ENCODE peak calls at places on chromosomes 16 and 17, in eight cellular contexts. F is progenitor cell of endocrine pancreas, V is cardiac fibroblast, N is testis, O is GM23338, A is breast epithelium, S is HFF-Myc, X is PC-9. U is an unnamed sample.
A peak's percentile ranks its signal among the peaks of the same experiment; 100 is the strongest.

GRCh38 chr16:19980866-19981265 is 92.8 kb downstream of the GPR139 start:
- DNase-seq in F (no peak), S (no peak), V (peak; percentile 2), X (no peak), N (peak; percentile 28), O (peak; percentile 77), A (no peak), U (peak; percentile 38)

GRCh38 chr16:78689031-78689430 is 589.6 kb downstream of the WWOX start:
- DNase-seq in V (peak; percentile 59), A (no peak), X (no peak), O (no peak), F (no peak), N (no peak), S (no peak), U (no peak)

GRCh38 chr16:58102665-58103427 is 26.3 kb downstream of the CFAP20 start:
- DNase-seq in F (no peak), O (no peak), V (no peak), N (no peak), A (no peak), S (no peak), X (no peak), U (peak; percentile 12)

GRCh38 chr17:66965801-66966528 is 1.5 kb downstream of the CACNG4 start:
- DNase-seq in A (no peak), F (no peak), N (no peak), O (peak; percentile 71), V (no peak), S (no peak), X (peak; percentile 28), U (no peak)

GRCh38 chr17:550041-550398 is 164.6 kb downstream of the VPS53 start:
- DNase-seq in X (no peak), V (peak; percentile 33), N (no peak), S (no peak), O (no peak), F (no peak), A (no peak), U (no peak)

GRCh38 chr17:38925263-38925995 is at the start of gene LASP1NB:
- DNase-seq in O (peak; percentile 85), X (no peak), F (no peak), V (peak; percentile 49), N (peak; percentile 26), A (no peak), S (no peak), U (no peak)

GRCh38 chr16:84027607-84028006 is 15.0 kb downstream of the SLC38A8 start:
- DNase-seq in N (no peak), V (no peak), X (no peak), F (no peak), S (no peak), O (no peak), A (no peak), U (no peak)

GRCh38 chr17:72422505-72423285 is 301.9 kb downstream of the SOX9 start:
- DNase-seq in N (no peak), S (peak; percentile 84), A (peak; percentile 82), F (no peak), V (peak; percentile 88), O (no peak), X (peak; percentile 93), U (peak; percentile 95)

GRCh38 chr16:14121135-14121534 is 50.0 kb downstream of the MRTFB start:
- DNase-seq in N (no peak), V (no peak), O (no peak), S (no peak), A (no peak), X (no peak), F (no peak), U (no peak)

GRCh38 chr17:47257651-47258339 is 4.2 kb downstream of the ITGB3 start:
- DNase-seq in X (no peak), A (no peak), S (no peak), F (no peak), O (no peak), N (no peak), V (peak; percentile 77), U (no peak)

GRCh38 chr17:51056813-51057510 is 63.7 kb downstream of the SPAG9 start:
- DNase-seq in O (peak; percentile 80), N (peak; percentile 50), A (no peak), V (peak; percentile 87), F (no peak), S (peak; percentile 47), X (peak; percentile 23), U (peak; percentile 77)

GRCh38 chr17:29585080-29585751 is 4.2 kb downstream of the GIT1 start:
- DNase-seq in A (no peak), N (no peak), X (no peak), S (no peak), O (peak; percentile 41), V (peak; percentile 37), F (no peak), U (no peak)

GRCh38 chr17:78643326-78643725 is 66.1 kb upstream of the DNAH17 start:
- DNase-seq in F (no peak), V (no peak), X (no peak), A (no peak), S (no peak), O (no peak), N (no peak), U (no peak)

GRCh38 chr17:45234641-45235040 is 13.0 kb downstream of the FMNL1 start:
- DNase-seq in S (no peak), N (no peak), F (no peak), A (no peak), X (no peak), V (no peak), O (peak; percentile 90), U (peak; percentile 64)
- TF ChIP-seq CTCF in S (peak; percentile 44), N (no peak), F (peak; percentile 60), A (no peak), X (no peak), V (peak; percentile 16), O (peak; percentile 67), U (peak; percentile 58)

GRCh38 chr17:80122026-80122575 is 20.7 kb downstream of the GAA start:
- DNase-seq in X (no peak), A (no peak), V (no peak), O (no peak), S (no peak), F (no peak), N (peak; percentile 7), U (no peak)
- TF ChIP-seq CTCF in X (no peak), A (no peak), V (no peak), O (no peak), S (no peak), F (no peak), N (no peak), U (no peak)

GRCh38 chr16:9225527-9226316 is 134.3 kb downstream of the HAPSTR1 start:
- DNase-seq in A (no peak), V (no peak), O (peak; percentile 78), S (no peak), X (no peak), N (no peak), F (no peak), U (peak; percentile 28)
- TF ChIP-seq CTCF in A (no peak), V (no peak), O (peak; percentile 70), S (peak; percentile 40), X (peak; percentile 49), N (no peak), F (peak; percentile 55), U (peak; percentile 48)

GRCh38 chr17:17681744-17682292 is 560 bp downstream of the RAI1 start:
- DNase-seq in X (peak; percentile 22), V (no peak), O (no peak), A (no peak), N (peak; percentile 54), S (no peak), F (no peak), U (peak; percentile 61)
- TF ChIP-seq CTCF in X (no peak), V (no peak), O (no peak), A (no peak), N (no peak), S (no peak), F (no peak), U (peak; percentile 12)

DNA sequence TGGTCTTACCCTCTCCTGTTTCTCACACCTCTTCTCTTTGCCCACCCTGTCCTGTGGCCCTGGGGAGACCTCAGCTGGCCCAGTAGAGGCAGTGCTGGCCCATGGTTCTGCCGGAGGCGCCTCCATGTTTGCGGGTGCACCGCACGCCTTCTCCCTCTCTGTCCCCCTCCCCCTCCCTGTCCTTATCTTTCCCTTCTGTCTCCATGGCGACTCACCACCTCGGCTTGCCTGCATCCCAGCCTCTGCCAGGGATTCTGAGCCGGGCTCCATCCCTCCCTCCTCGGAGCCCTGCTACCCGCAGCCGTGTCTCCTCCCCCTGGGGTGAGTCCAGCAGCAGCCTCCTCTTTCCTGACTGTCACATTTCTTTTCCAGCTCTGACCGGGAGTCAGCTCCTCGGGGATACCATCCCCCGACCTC is at the start of gene RNF112:
- DNase-seq in A (no peak), N (no peak), O (peak; percentile 74), X (no peak), V (peak; percentile 11), S (no peak), F (no peak), U (no peak)
- TF ChIP-seq CTCF in A (no peak), N (no peak), O (peak; percentile 10), X (no peak), V (no peak), S (no peak), F (no peak), U (no peak)

DNA sequence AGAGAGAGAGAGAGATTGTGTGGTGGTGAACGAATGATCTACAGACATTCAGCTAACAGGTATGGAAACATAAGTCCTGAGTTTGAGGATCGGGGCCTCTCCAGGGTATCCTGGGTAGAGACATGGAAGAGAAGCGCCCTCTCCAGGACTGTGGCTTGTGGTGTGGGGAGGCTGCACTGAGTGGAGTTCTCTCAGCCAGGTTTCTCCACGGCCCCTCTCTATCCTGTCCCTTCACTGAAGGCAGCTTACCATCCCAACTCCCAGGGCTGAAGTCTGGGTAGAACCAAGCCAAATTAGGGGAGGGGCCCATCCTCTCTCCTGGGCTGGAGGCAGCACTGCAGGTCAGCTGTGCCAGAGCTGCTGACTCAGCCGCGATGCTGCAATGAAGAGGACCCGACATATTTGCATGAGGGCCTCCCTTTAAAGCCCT is 6.2 kb downstream of the C1QL1 start:
- DNase-seq in O (peak; percentile 73), X (no peak), V (no peak), N (no peak), A (no peak), F (no peak), S (no peak), U (no peak)
- TF ChIP-seq CTCF in O (peak; percentile 50), X (no peak), V (no peak), N (no peak), A (no peak), F (no peak), S (no peak), U (no peak)

GRCh38 chr17:54867634-54868033 is 33.0 kb upstream of the TOM1L1 start:
- DNase-seq in N (no peak), V (no peak), O (no peak), S (no peak), F (no peak), A (no peak), X (no peak), U (no peak)
- TF ChIP-seq CTCF in N (no peak), V (no peak), O (no peak), S (no peak), F (no peak), A (no peak), X (no peak), U (no peak)